ENCODE peak calls at places on chromosomes 7 and 10, in seven cellular contexts. C, X, A, F, H, U and M are unnamed samples.

GRCh38 chr10:133378251-133379096 is 588 bp upstream of the PAOX start:
- DNase-seq in C (peak), X (peak), A (peak), F (peak), H (no peak), U (peak), M (peak)

GRCh38 chr7:121985476-121985875 is 112.5 kb downstream of the PTPRZ1 start:
- DNase-seq in C (peak), X (no peak), A (no peak), F (no peak), H (no peak), U (no peak), M (no peak)

GRCh38 chr7:44065431-44066110 is at the start of gene PGAM2:
- DNase-seq in C (peak), X (no peak), A (peak), F (no peak), H (no peak), U (no peak), M (no peak)

GRCh38 chr10:132471125-132471451 is 66.5 kb upstream of the INPP5A start:
- DNase-seq in C (no peak), X (no peak), A (no peak), F (no peak), H (no peak), U (no peak), M (no peak)

GRCh38 chr7:43553999-43554398 is 28.9 kb upstream of the STK17A start:
- DNase-seq in C (no peak), X (no peak), A (no peak), F (no peak), H (no peak), U (peak), M (no peak)

GRCh38 chr10:5538446-5538845 is 13.7 kb downstream of the CALML3 start:
- DNase-seq in C (peak), X (no peak), A (no peak), F (no peak), H (no peak), U (no peak), M (peak)

GRCh38 chr7:34091330-34091917 is 186.1 kb downstream of the BMPER start:
- DNase-seq in C (peak), X (no peak), A (no peak), F (no peak), H (no peak), U (no peak), M (peak)

GRCh38 chr7:30473903-30474302 is 4.7 kb downstream of the NOD1 start:
- DNase-seq in C (no peak), X (no peak), A (no peak), F (no peak), H (no peak), U (no peak), M (no peak)

GRCh38 chr7:81441750-81442149 is 328.1 kb downstream of the HGF start:
- DNase-seq in C (no peak), X (no peak), A (no peak), F (no peak), H (no peak), U (no peak), M (no peak)

GRCh38 chr7:35019179-35019729 is 18.0 kb downstream of the DPY19L1 start:
- DNase-seq in C (no peak), X (no peak), A (no peak), F (no peak), H (no peak), U (no peak), M (no peak)

GRCh38 chr10:108072466-108072865 is 908.0 kb upstream of the SORCS1 start:
- DNase-seq in C (no peak), X (no peak), A (no peak), F (no peak), H (no peak), U (no peak), M (no peak)

GRCh38 chr10:52215745-52216361 is 98.2 kb upstream of the DKK1 start:
- DNase-seq in C (peak), X (peak), A (peak), F (no peak), H (peak), U (peak), M (peak)

GRCh38 chr10:77251297-77252013 is 386.2 kb downstream of the KCNMA1 start:
- DNase-seq in C (peak), X (no peak), A (no peak), F (no peak), H (no peak), U (no peak), M (peak)

GRCh38 chr10:43202657-43203490 is 64.0 kb downstream of the RASGEF1A start:
- DNase-seq in C (peak), X (peak), A (peak), F (no peak), H (no peak), U (peak), M (no peak)

GRCh38 chr10:77875730-77876129 is 50.8 kb downstream of the DLG5 start:
- DNase-seq in C (no peak), X (no peak), A (no peak), F (no peak), H (no peak), U (no peak), M (no peak)

GRCh38 chr7:128437426-128438332 is 18.0 kb upstream of the HILPDA start:
- DNase-seq in C (no peak), X (peak), A (no peak), F (no peak), H (no peak), U (no peak), M (no peak)

GRCh38 chr7:135685306-135686084 is 23.2 kb downstream of the STMP1 start:
- DNase-seq in C (no peak), X (no peak), A (no peak), F (no peak), H (no peak), U (no peak), M (no peak)

GRCh38 chr7:146242661-146243060 is 126.1 kb downstream of the CNTNAP2 start:
- DNase-seq in C (no peak), X (no peak), A (no peak), F (no peak), H (no peak), U (no peak), M (no peak)

GRCh38 chr7:94305836-94306235 is 88.9 kb upstream of the COL1A2 start:
- DNase-seq in C (no peak), X (no peak), A (no peak), F (no peak), H (no peak), U (no peak), M (no peak)

GRCh38 chr10:106577266-106577665 is 587.2 kb downstream of the SORCS1 start:
- DNase-seq in C (peak), X (no peak), A (no peak), F (no peak), H (no peak), U (no peak), M (peak)

GRCh38 chr7:106376026-106376799 is 91.4 kb upstream of the NAMPT start:
- DNase-seq in C (no peak), X (no peak), A (no peak), F (no peak), H (no peak), U (no peak), M (no peak)

GRCh38 chr10:6499974-6500373 is 80.1 kb downstream of the PRKCQ start:
- DNase-seq in C (no peak), X (no peak), A (no peak), F (no peak), H (no peak), U (no peak), M (no peak)

GRCh38 chr10:26221571-26221970 is 5.0 kb downstream of the GAD2 start:
- DNase-seq in C (peak), X (no peak), A (no peak), F (no peak), H (no peak), U (no peak), M (no peak)

GRCh38 chr7:156386097-156386496 is 254.5 kb upstream of the RNF32 start:
- DNase-seq in C (peak), X (no peak), A (no peak), F (no peak), H (no peak), U (no peak), M (no peak)

GRCh38 chr10:118337356-118337755 is 4.8 kb downstream of the FAM204A start:
- DNase-seq in C (no peak), X (no peak), A (no peak), F (no peak), H (no peak), U (no peak), M (no peak)

GRCh38 chr10:74437822-74438221 is 286.8 kb downstream of the ADK start:
- DNase-seq in C (no peak), X (no peak), A (no peak), F (no peak), H (no peak), U (no peak), M (peak)

GRCh38 chr7:125383324-125383723 is 453.7 kb upstream of the POT1 start:
- DNase-seq in C (no peak), X (no peak), A (no peak), F (no peak), H (no peak), U (no peak), M (no peak)